ENCODE peak calls at places on chromosome 20, in ten cellular contexts. O, L, E, W, X, K, F, D, M and Q are unnamed samples.

GRCh38 chr20:49310695-49311094 is 32.8 kb upstream of the ZNFX1 start:
- DNase-seq in O (no peak), K (no peak), D (no peak), F (peak), M (no peak), E (no peak), W (no peak), X (no peak), L (no peak), Q (no peak)

GRCh38 chr20:4813076-4813838 is 91.5 kb downstream of the PRND start:
- DNase-seq in W (peak), F (no peak), L (no peak), M (no peak), O (no peak), K (no peak), E (no peak), X (no peak), D (no peak), Q (no peak)

GRCh38 chr20:29878777-29879442 is 1378.6 kb upstream of the DEFB115 start:
- DNase-seq in E (no peak), O (peak), X (peak), K (no peak), D (no peak), M (no peak), W (peak), L (no peak), F (no peak), Q (peak)

GRCh38 chr20:47765715-47766594 is 19.3 kb downstream of the SULF2 start:
- DNase-seq in K (no peak), O (no peak), L (no peak), W (no peak), X (no peak), D (no peak), M (no peak), F (no peak), E (no peak), Q (no peak)

GRCh38 chr20:33811763-33812672 is 870 bp downstream of the CHMP4B start:
- DNase-seq in F (peak), W (peak), O (no peak), E (peak), K (no peak), D (peak), M (peak), L (peak), X (no peak), Q (no peak)

GRCh38 chr20:36575066-36575743 is 1.8 kb downstream of the TGIF2 start:
- DNase-seq in W (no peak), M (peak), F (peak), L (peak), E (peak), O (no peak), K (peak), X (peak), D (peak), Q (no peak)

GRCh38 chr20:62219101-62219991 is 732 bp downstream of the HRH3 start:
- DNase-seq in E (no peak), F (no peak), D (no peak), L (no peak), X (no peak), M (peak), K (peak), O (no peak), W (no peak), Q (no peak)

GRCh38 chr20:43409041-43409913 is 48.4 kb upstream of the SRSF6 start:
- DNase-seq in X (no peak), E (peak), M (peak), F (peak), D (peak), O (no peak), W (no peak), L (no peak), K (peak), Q (no peak)

GRCh38 chr20:16040742-16041141 is 532.5 kb downstream of the KIF16B start:
- DNase-seq in L (no peak), D (no peak), M (no peak), F (no peak), W (no peak), X (no peak), E (no peak), O (no peak), K (no peak), Q (no peak)

GRCh38 chr20:57698191-57698866 is 11.5 kb downstream of the PMEPA1 start:
- DNase-seq in F (peak), E (peak), X (no peak), K (no peak), O (no peak), D (peak), L (no peak), W (peak), M (no peak), Q (peak)

GRCh38 chr20:46787986-46788762 is 78.7 kb downstream of the SLC2A10 start:
- DNase-seq in K (no peak), F (no peak), D (peak), L (no peak), O (no peak), X (no peak), M (no peak), W (no peak), E (no peak), Q (no peak)

GRCh38 chr20:48350291-48350988 is 477.4 kb downstream of the PREX1 start:
- DNase-seq in M (no peak), D (peak), O (no peak), K (peak), W (no peak), E (no peak), L (no peak), F (no peak), X (no peak), Q (no peak)

GRCh38 chr20:10863337-10864060 is 189.7 kb upstream of the JAG1 start:
- DNase-seq in W (no peak), X (no peak), E (peak), D (peak), O (no peak), M (no peak), F (peak), K (no peak), L (no peak), Q (no peak)

GRCh38 chr20:49490689-49491088 is 8.2 kb upstream of the KCNB1 start:
- DNase-seq in D (no peak), M (no peak), E (no peak), X (no peak), O (no peak), W (no peak), K (no peak), L (no peak), F (no peak), Q (no peak)

GRCh38 chr20:25360631-25361286 is 29.9 kb downstream of the ABHD12 start:
- DNase-seq in W (no peak), O (no peak), L (no peak), F (peak), M (no peak), E (peak), K (no peak), D (no peak), X (peak), Q (no peak)

GRCh38 chr20:37314617-37315292 is 25.3 kb downstream of the MANBAL start:
- DNase-seq in X (no peak), M (no peak), D (no peak), K (no peak), L (no peak), E (no peak), W (no peak), F (peak), O (no peak), Q (no peak)

GRCh38 chr20:8019998-8020247 is 362 bp upstream of the TMX4 start:
- DNase-seq in F (no peak), X (no peak), L (no peak), M (no peak), D (no peak), O (no peak), W (no peak), E (no peak), K (no peak), Q (no peak)

GRCh38 chr20:55160022-55160421 is 684.6 kb downstream of the DOK5 start:
- DNase-seq in W (no peak), D (no peak), M (no peak), O (no peak), K (no peak), F (no peak), E (no peak), X (no peak), L (no peak), Q (no peak)

GRCh38 chr20:43571310-43571709 is 12.5 kb downstream of the SGK2 start:
- DNase-seq in L (no peak), M (no peak), E (no peak), W (no peak), O (no peak), D (no peak), K (no peak), F (no peak), X (no peak), Q (no peak)

GRCh38 chr20:1894951-1895673 is at the start of gene SIRPA:
- DNase-seq in W (no peak), O (no peak), F (peak), L (no peak), D (peak), E (peak), M (peak), K (peak), X (peak), Q (no peak)

GRCh38 chr20:24492698-24493097 is 23.3 kb downstream of the SYNDIG1 start:
- DNase-seq in X (no peak), E (no peak), O (no peak), M (no peak), D (no peak), K (no peak), L (no peak), F (no peak), W (no peak), Q (no peak)

GRCh38 chr20:48616481-48616880 is 211.3 kb downstream of the PREX1 start:
- DNase-seq in E (no peak), O (no peak), M (no peak), D (no peak), L (no peak), K (no peak), X (no peak), F (no peak), W (no peak), Q (no peak)

GRCh38 chr20:14495066-14495465 is 157.7 kb upstream of the FLRT3 start:
- DNase-seq in F (no peak), M (no peak), L (no peak), X (no peak), W (no peak), D (no peak), O (no peak), K (no peak), E (no peak), Q (no peak)

GRCh38 chr20:40571625-40572024 is 117.4 kb downstream of the MAFB start:
- DNase-seq in O (no peak), K (no peak), E (no peak), L (no peak), X (no peak), F (no peak), M (no peak), W (no peak), D (no peak), Q (no peak)